ENCODE peak calls at places on chromosomes 13 and 19, in eight cellular contexts. M is aorta; D is cardiac fibroblast; N is endothelial cell; Y is GM18507; S is AG20443; U is neural crest cell; Q is activated CD4-positive, CD25-positive, alpha-beta regulatory T cell. E is an unnamed sample.

GRCh38 chr19:19468424-19469050 is 46.8 kb downstream of the TSSK6 start:
- DNase-seq in M (no peak), S (no peak), Y (no peak), Q (no peak), U (no peak), N (no peak), D (peak; percentile 40), E (no peak)

GRCh38 chr13:65112123-65113075 is 2117.7 kb downstream of the PCDH9 start:
- DNase-seq in U (no peak), Y (no peak), M (no peak), D (peak; percentile 7), S (peak; percentile 19), N (no peak), Q (no peak), E (no peak)

GRCh38 chr13:33865945-33866344 is 48.0 kb downstream of the RFC3 start:
- DNase-seq in Y (no peak), Q (no peak), U (no peak), S (no peak), M (no peak), D (no peak), N (no peak), E (no peak)

GRCh38 chr13:47337781-47338507 is 441.1 kb upstream of the HTR2A start:
- DNase-seq in U (no peak), Q (no peak), D (peak; percentile 71), M (no peak), S (peak; percentile 50), Y (no peak), N (no peak), E (no peak)

GRCh38 chr13:50526771-50527567 is 316.5 kb downstream of the DLEU7 start:
- DNase-seq in N (no peak), U (no peak), M (no peak), D (no peak), Q (no peak), Y (no peak), S (no peak), E (no peak)

GRCh38 chr19:29622191-29623070 is 16.3 kb downstream of the POP4 start:
- DNase-seq in M (no peak), N (no peak), Y (no peak), Q (no peak), D (no peak), S (peak; percentile 67), U (no peak), E (peak; percentile 37)

GRCh38 chr13:44407891-44408290 is 34.3 kb downstream of the SERP2 start:
- DNase-seq in S (no peak), D (no peak), U (no peak), N (no peak), Q (no peak), Y (no peak), M (no peak), E (no peak)

GRCh38 chr13:87259479-87260083 is 411.6 kb upstream of the SLITRK5 start:
- DNase-seq in S (no peak), U (peak; percentile 15), Y (no peak), M (no peak), N (no peak), D (no peak), Q (no peak), E (no peak)

GRCh38 chr19:41427647-41428480 is 690 bp upstream of the B3GNT8 start:
- DNase-seq in S (no peak), Y (no peak), U (no peak), M (no peak), Q (no peak), N (peak; percentile 33), D (no peak), E (peak; percentile 49)

GRCh38 chr13:75321084-75321483 is 160.9 kb downstream of the TBC1D4 start:
- DNase-seq in N (no peak), Y (no peak), D (no peak), U (no peak), S (no peak), M (no peak), Q (no peak), E (no peak)

GRCh38 chr19:46216612-46217011 is 12.9 kb upstream of the IGFL1 start:
- DNase-seq in N (no peak), U (no peak), S (no peak), D (no peak), Y (no peak), M (no peak), Q (no peak), E (no peak)

GRCh38 chr13:20714563-20715339 is 11.3 kb downstream of the IL17D start:
- DNase-seq in N (no peak), Q (no peak), Y (no peak), U (no peak), S (peak; percentile 88), M (peak; percentile 80), D (peak; percentile 84), E (no peak)

GRCh38 chr19:33641956-33642498 is 20.3 kb downstream of the CHST8 start:
- DNase-seq in S (peak; percentile 6), Y (no peak), M (no peak), Q (no peak), D (no peak), N (no peak), U (no peak), E (no peak)

GRCh38 chr13:90950134-90950533 is 397.4 kb upstream of the MIR17HG start:
- DNase-seq in M (no peak), S (no peak), D (no peak), N (no peak), Q (no peak), U (no peak), Y (no peak), E (no peak)

GRCh38 chr19:43628646-43629326 is 9.4 kb upstream of the ZNF428 start:
- DNase-seq in Q (no peak), Y (no peak), M (no peak), U (no peak), S (no peak), N (no peak), D (no peak), E (no peak)

GRCh38 chr19:7480222-7480974 is 8.4 kb downstream of the PEX11G start:
- DNase-seq in Q (no peak), Y (no peak), D (no peak), M (no peak), S (no peak), N (no peak), U (no peak), E (no peak)

GRCh38 chr19:48230555-48231129 is 25.1 kb downstream of the CARD8 start:
- DNase-seq in Q (no peak), S (no peak), D (no peak), Y (no peak), M (no peak), N (no peak), U (no peak), E (no peak)

GRCh38 chr19:32041681-32042292 is 303.6 kb upstream of the ZNF507 start:
- DNase-seq in Y (no peak), Q (no peak), M (no peak), U (peak; percentile 62), S (peak; percentile 68), D (peak; percentile 28), N (peak; percentile 72), E (no peak)

GRCh38 chr19:39030854-39031367 is 1.4 kb downstream of the FBXO27 start:
- DNase-seq in Q (no peak), M (no peak), D (no peak), U (no peak), S (no peak), N (no peak), Y (no peak), E (no peak)

GRCh38 chr13:110912651-110913051 is 2.2 kb downstream of the ANKRD10 start:
- DNase-seq in Q (no peak), M (no peak), N (no peak), D (peak; percentile 89), S (peak; percentile 52), Y (no peak), U (no peak), E (no peak)

GRCh38 chr19:14002571-14003278 is 3.4 kb downstream of the RFX1 start:
- DNase-seq in S (no peak), U (no peak), D (no peak), M (peak; percentile 49), Y (no peak), N (no peak), Q (no peak), E (no peak)

GRCh38 chr13:76157926-76158325 is 521.8 kb downstream of the LMO7 start:
- DNase-seq in D (no peak), N (no peak), M (no peak), Y (no peak), Q (no peak), S (no peak), U (no peak), E (no peak)

GRCh38 chr13:105990256-105990958 is 545.1 kb downstream of the EFNB2 start:
- DNase-seq in D (peak; percentile 39), N (no peak), M (no peak), Y (no peak), S (peak; percentile 25), U (no peak), Q (no peak), E (no peak)

GRCh38 chr13:50646070-50646469 is 197.4 kb downstream of the DLEU7 start:
- DNase-seq in N (no peak), M (no peak), S (no peak), D (peak; percentile 28), U (no peak), Q (no peak), Y (no peak), E (no peak)

GRCh38 chr19:45632468-45633196 is 6.6 kb downstream of the EML2 start:
- DNase-seq in N (peak; percentile 91), M (peak; percentile 91), Q (peak; percentile 24), Y (no peak), U (peak; percentile 74), S (peak; percentile 98), D (peak; percentile 87), E (no peak)

E was measured in central memory CD8-positive, alpha-beta T cell.